ENCODE peak calls at places on chromosomes 1 and 21, in nine cellular contexts. X is right lobe of liver; O is CD8-positive, alpha-beta memory T cell; S is hepatocyte; E is PC-3; W is pancreas; I is endodermal cell; V is adrenal gland; B is tibial artery. T is an unnamed sample.

GRCh38 chr1:181172082-181172481 is 83.6 kb downstream of the IER5 start:
- DNase-seq in E (no peak), S (no peak), V (no peak), W (no peak), O (no peak), B (no peak), X (no peak), I (no peak), T (no peak)

GRCh38 chr1:3236955-3237354 is 168.0 kb downstream of the PRDM16 start:
- DNase-seq in E (no peak), X (no peak), S (no peak), I (no peak), V (no peak), B (no peak), W (no peak), O (no peak), T (no peak)

GRCh38 chr1:159922499-159923202 is 2.7 kb downstream of the TAGLN2 start:
- DNase-seq in I (peak; percentile 62), V (peak; percentile 47), W (peak; percentile 58), S (peak; percentile 55), X (peak; percentile 92), E (no peak), O (no peak), B (peak; percentile 54), T (no peak)

GRCh38 chr1:113027008-113027407 is 46.0 kb upstream of the LRIG2 start:
- DNase-seq in S (no peak), V (no peak), B (no peak), O (no peak), W (no peak), I (peak; percentile 48), X (no peak), E (no peak), T (no peak)

GRCh38 chr1:247113094-247113497 is 8.9 kb upstream of the ZNF669 start:
- DNase-seq in V (no peak), O (no peak), E (peak; percentile 56), W (peak; percentile 57), B (no peak), S (no peak), I (peak; percentile 61), X (peak; percentile 82), T (no peak)

GRCh38 chr1:11979453-11979817 is 809 bp upstream of the MFN2 start:
- DNase-seq in X (peak; percentile 66), O (no peak), S (no peak), V (no peak), W (no peak), B (no peak), E (no peak), I (no peak), T (no peak)

GRCh38 chr21:45513741-45514310 is 28.4 kb downstream of the SLC19A1 start:
- DNase-seq in O (no peak), W (peak; percentile 49), S (no peak), E (no peak), X (peak; percentile 49), I (peak; percentile 57), B (no peak), V (no peak), T (no peak)

GRCh38 chr1:230122361-230123279 is 55.6 kb downstream of the GALNT2 start:
- DNase-seq in V (no peak), W (no peak), E (no peak), B (no peak), S (no peak), I (no peak), X (no peak), O (no peak), T (peak; percentile 77)

GRCh38 chr1:23126200-23126599 is 42.5 kb downstream of the LUZP1 start:
- DNase-seq in X (no peak), S (no peak), W (no peak), V (no peak), I (no peak), B (no peak), E (no peak), O (no peak), T (no peak)

GRCh38 chr1:172147541-172147940 is 272.9 kb upstream of the C1orf105 start:
- DNase-seq in V (no peak), W (no peak), I (no peak), X (no peak), S (no peak), B (no peak), E (peak; percentile 79), O (no peak), T (no peak)

GRCh38 chr1:172145231-172145651 is 275.2 kb upstream of the C1orf105 start:
- DNase-seq in V (no peak), I (no peak), S (peak; percentile 61), O (no peak), X (no peak), W (no peak), B (no peak), E (no peak), T (no peak)

GRCh38 chr1:172145656-172146055 is 274.8 kb upstream of the C1orf105 start:
- DNase-seq in I (no peak), X (no peak), B (no peak), S (no peak), O (no peak), E (no peak), V (no peak), W (no peak), T (no peak)

GRCh38 chr1:172144445-172145060 is 275.9 kb upstream of the C1orf105 start:
- DNase-seq in O (no peak), E (no peak), W (no peak), X (peak; percentile 56), I (no peak), V (peak; percentile 41), S (peak; percentile 91), B (peak; percentile 91), T (no peak)

DNA sequence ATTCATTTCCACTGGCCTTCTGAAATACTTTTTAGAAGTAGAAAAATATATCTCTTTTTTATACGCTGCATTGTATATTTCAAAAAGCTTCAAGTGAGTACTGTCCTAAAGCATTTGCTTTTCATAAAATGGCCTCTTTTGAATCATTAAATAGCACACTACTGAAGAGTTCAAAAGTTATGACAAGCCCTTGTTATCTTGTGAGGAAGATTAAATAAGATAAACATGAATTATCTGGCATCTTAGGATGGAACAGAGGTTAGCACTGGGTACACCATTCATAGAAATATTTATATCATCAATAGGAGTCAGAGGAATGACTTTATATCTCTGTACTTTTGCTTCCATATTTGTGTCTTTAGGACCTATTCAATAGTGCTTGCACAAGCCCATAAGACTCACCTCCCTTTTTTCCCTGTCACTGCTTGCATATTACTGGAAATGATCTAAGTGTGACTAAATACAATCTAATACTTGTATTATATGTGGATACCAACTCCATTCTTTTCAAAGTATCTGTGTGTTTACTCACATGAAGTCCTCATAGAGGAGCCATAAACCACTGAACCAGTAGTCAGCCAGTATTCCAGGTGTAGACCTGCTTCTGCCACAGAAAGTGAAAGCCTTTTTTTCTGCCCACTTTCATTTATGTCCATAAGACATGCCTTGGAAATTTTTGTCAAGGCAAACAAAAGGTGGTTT is 274.2 kb upstream of the C1orf105 start:
- DNase-seq in W (no peak), S (no peak), B (no peak), X (no peak), O (no peak), V (no peak), E (peak; percentile 85), I (no peak), T (peak; percentile 60)
- H3K27ac ChIP-seq in W (no peak overlapping the region), S (peak overlapping the region; percentile 97), B (peak overlapping the region; percentile 88), X (no peak overlapping the region), O (no peak overlapping the region), V (no peak overlapping the region), E (peak overlapping the region; percentile 9), I (peak overlapping the region; percentile 5), T (peak overlapping the region; percentile 57)

GRCh38 chr1:20192364-20192763 is 6.0 kb upstream of the PLA2G2C start:
- DNase-seq in B (no peak), W (no peak), I (no peak), V (peak; percentile 30), S (peak; percentile 45), E (peak; percentile 41), X (no peak), O (no peak), T (no peak)

GRCh38 chr1:20191266-20191665 is 4.9 kb upstream of the PLA2G2C start:
- DNase-seq in O (no peak), V (peak; percentile 34), S (no peak), I (no peak), B (peak; percentile 42), E (no peak), X (no peak), W (no peak), T (no peak)

GRCh38 chr1:20194224-20194623 is 7.9 kb upstream of the PLA2G2C start:
- DNase-seq in E (peak; percentile 61), S (no peak), I (no peak), O (no peak), B (no peak), W (no peak), X (peak; percentile 6), V (no peak), T (peak; percentile 55)

GRCh38 chr1:20194770-20195463 is 8.6 kb upstream of the PLA2G2C start:
- DNase-seq in O (peak; percentile 45), V (peak; percentile 79), S (peak; percentile 68), X (peak; percentile 80), B (peak; percentile 65), E (peak; percentile 77), I (peak; percentile 91), W (peak; percentile 89), T (no peak)

DNA sequence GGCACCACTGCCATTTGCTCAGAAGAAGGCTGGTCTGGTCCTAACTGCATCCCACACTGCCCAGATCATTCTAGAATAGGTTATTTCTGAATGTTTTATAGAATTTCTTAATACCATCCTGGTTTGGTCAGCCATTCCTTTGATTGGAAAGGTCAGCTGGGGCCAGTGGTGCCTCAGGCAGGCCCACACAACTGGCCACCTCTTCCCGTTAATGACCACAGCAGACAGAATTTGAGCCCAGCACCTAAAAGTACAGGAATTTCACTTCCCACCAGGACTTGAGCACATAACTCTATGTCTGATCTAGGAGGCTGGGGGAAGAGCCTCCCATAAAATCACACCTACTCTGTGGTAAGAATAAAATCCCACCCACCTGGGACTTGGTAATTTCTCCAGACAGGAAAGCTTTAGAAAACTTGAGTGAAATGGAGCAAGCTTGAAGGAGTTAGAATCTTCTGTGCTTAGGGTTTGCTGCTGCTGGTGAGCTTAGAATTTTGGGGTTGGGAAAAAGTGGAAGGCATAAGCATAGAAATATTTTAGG is 6.6 kb upstream of the PLA2G2C start:
- DNase-seq in E (no peak), B (no peak), O (no peak), X (no peak), I (no peak), V (no peak), S (no peak), W (no peak), T (no peak)
- H3K27ac ChIP-seq in E (no peak overlapping the region), B (no peak overlapping the region), O (no peak overlapping the region), X (no peak overlapping the region), I (no peak overlapping the region), V (no peak overlapping the region), S (no peak overlapping the region), W (no peak overlapping the region), T (no peak overlapping the region)

DNA sequence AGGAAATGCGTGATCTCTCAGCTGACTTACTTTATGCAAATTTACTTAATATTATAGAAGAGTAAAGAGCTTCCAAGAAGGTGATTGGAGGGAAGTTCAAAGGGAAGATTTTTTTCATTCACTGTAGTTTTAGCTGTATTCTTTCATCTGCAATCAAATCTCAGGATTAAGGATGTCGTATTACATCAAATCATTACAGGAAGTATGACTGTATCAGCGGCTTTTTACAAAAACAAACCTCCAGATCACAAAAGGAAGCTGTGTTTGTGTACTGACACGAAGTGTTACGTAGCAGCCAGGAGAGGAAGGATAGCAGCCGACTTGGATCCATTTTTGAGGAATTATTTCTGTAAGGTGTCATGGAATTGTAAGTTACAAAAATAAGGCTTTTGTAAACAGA is 49.6 kb downstream of the KCNJ15 start:
- DNase-seq in B (no peak), X (no peak), S (no peak), O (peak; percentile 29), V (no peak), W (no peak), I (no peak), E (peak; percentile 40), T (no peak)
- H3K27ac ChIP-seq in B (peak overlapping the region; percentile 4), X (no peak overlapping the region), S (no peak overlapping the region), O (no peak overlapping the region), V (no peak overlapping the region), W (peak overlapping the region; percentile 31), I (no peak overlapping the region), E (peak overlapping the region; percentile 5), T (peak overlapping the region; percentile 63)

GRCh38 chr1:233614743-233615521 is 1.0 kb downstream of the KCNK1 start:
- DNase-seq in S (peak; percentile 39), I (peak; percentile 67), O (no peak), X (peak; percentile 74), B (no peak), V (peak; percentile 13), W (peak; percentile 60), E (peak; percentile 61), T (no peak)
- H3K27ac ChIP-seq in S (peak overlapping the region; percentile 95), I (no peak overlapping the region), O (no peak overlapping the region), X (peak overlapping the region; percentile 59), B (peak overlapping the region; percentile 80), V (no peak overlapping the region), W (peak overlapping the region; percentile 87), E (peak overlapping the region; percentile 86), T (peak overlapping the region; percentile 93)

T was measured in epithelial cell of prostate.